ENCODE peak calls at places on chromosomes 2 and 18, in six cellular contexts. One of them, this sample, is unnamed.

GRCh38 chr2:85405076-85405402 is 5.1 kb downstream of the CAPG start:
- DNase-seq in colonic mucosa: no peak
- DNase-seq in IMR-90: no peak
- DNase-seq in activated naive CD4-positive, alpha-beta T cell: no peak
- DNase-seq in CD8-positive, alpha-beta memory T cell: no peak
- DNase-seq in stimulated activated CD8-positive, alpha-beta memory T cell treated with anti-CD3 and anti-CD28 coated beads, Interleukin-12 subunit alpha, Interleukin-12 subunit beta, amount 100 ng/mL, for 1 hour: no peak
- DNase-seq in this sample: no peak

GRCh38 chr2:240836781-240837467 is 16.9 kb upstream of the KIF1A start:
- DNase-seq in CD8-positive, alpha-beta memory T cell: no peak
- DNase-seq in IMR-90: peak; percentile 66
- DNase-seq in activated naive CD4-positive, alpha-beta T cell: no peak
- DNase-seq in stimulated activated CD8-positive, alpha-beta memory T cell treated with anti-CD3 and anti-CD28 coated beads, Interleukin-12 subunit alpha, Interleukin-12 subunit beta, amount 100 ng/mL, for 1 hour: no peak
- DNase-seq in colonic mucosa: no peak
- DNase-seq in this sample: no peak

GRCh38 chr2:75558786-75559428 is 1.8 kb downstream of the EVA1A start:
- DNase-seq in stimulated activated CD8-positive, alpha-beta memory T cell treated with anti-CD3 and anti-CD28 coated beads, Interleukin-12 subunit alpha, Interleukin-12 subunit beta, amount 100 ng/mL, for 1 hour: no peak
- DNase-seq in colonic mucosa: no peak
- DNase-seq in activated naive CD4-positive, alpha-beta T cell: no peak
- DNase-seq in CD8-positive, alpha-beta memory T cell: no peak
- DNase-seq in IMR-90: peak; percentile 41
- DNase-seq in this sample: no peak

GRCh38 chr2:199136681-199137080 is 321.1 kb downstream of the SATB2 start:
- DNase-seq in colonic mucosa: peak; percentile 27
- DNase-seq in stimulated activated CD8-positive, alpha-beta memory T cell treated with anti-CD3 and anti-CD28 coated beads, Interleukin-12 subunit alpha, Interleukin-12 subunit beta, amount 100 ng/mL, for 1 hour: no peak
- DNase-seq in activated naive CD4-positive, alpha-beta T cell: no peak
- DNase-seq in IMR-90: peak; percentile 87
- DNase-seq in CD8-positive, alpha-beta memory T cell: no peak
- DNase-seq in this sample: no peak

GRCh38 chr2:74806913-74807312 is 27.0 kb upstream of the HK2 start:
- DNase-seq in activated naive CD4-positive, alpha-beta T cell: no peak
- DNase-seq in colonic mucosa: no peak
- DNase-seq in CD8-positive, alpha-beta memory T cell: no peak
- DNase-seq in stimulated activated CD8-positive, alpha-beta memory T cell treated with anti-CD3 and anti-CD28 coated beads, Interleukin-12 subunit alpha, Interleukin-12 subunit beta, amount 100 ng/mL, for 1 hour: no peak
- DNase-seq in IMR-90: no peak
- DNase-seq in this sample: no peak

GRCh38 chr2:23249348-23249747 is 135.6 kb upstream of the KLHL29 start:
- DNase-seq in CD8-positive, alpha-beta memory T cell: no peak
- DNase-seq in IMR-90: no peak
- DNase-seq in colonic mucosa: no peak
- DNase-seq in activated naive CD4-positive, alpha-beta T cell: no peak
- DNase-seq in stimulated activated CD8-positive, alpha-beta memory T cell treated with anti-CD3 and anti-CD28 coated beads, Interleukin-12 subunit alpha, Interleukin-12 subunit beta, amount 100 ng/mL, for 1 hour: no peak
- DNase-seq in this sample: peak; percentile 9

GRCh38 chr18:957829-958228 is 53.2 kb downstream of the ADCYAP1 start:
- DNase-seq in colonic mucosa: no peak
- DNase-seq in activated naive CD4-positive, alpha-beta T cell: no peak
- DNase-seq in stimulated activated CD8-positive, alpha-beta memory T cell treated with anti-CD3 and anti-CD28 coated beads, Interleukin-12 subunit alpha, Interleukin-12 subunit beta, amount 100 ng/mL, for 1 hour: no peak
- DNase-seq in IMR-90: no peak
- DNase-seq in CD8-positive, alpha-beta memory T cell: no peak
- DNase-seq in this sample: no peak

GRCh38 chr2:21763501-21763900 is 639.7 kb downstream of the TDRD15 start:
- DNase-seq in stimulated activated CD8-positive, alpha-beta memory T cell treated with anti-CD3 and anti-CD28 coated beads, Interleukin-12 subunit alpha, Interleukin-12 subunit beta, amount 100 ng/mL, for 1 hour: no peak
- DNase-seq in IMR-90: no peak
- DNase-seq in activated naive CD4-positive, alpha-beta T cell: no peak
- DNase-seq in CD8-positive, alpha-beta memory T cell: no peak
- DNase-seq in colonic mucosa: no peak
- DNase-seq in this sample: no peak

GRCh38 chr2:160474891-160475795 is 18.5 kb downstream of the RBMS1 start:
- DNase-seq in IMR-90: peak; percentile 49
- DNase-seq in activated naive CD4-positive, alpha-beta T cell: no peak
- DNase-seq in CD8-positive, alpha-beta memory T cell: no peak
- DNase-seq in stimulated activated CD8-positive, alpha-beta memory T cell treated with anti-CD3 and anti-CD28 coated beads, Interleukin-12 subunit alpha, Interleukin-12 subunit beta, amount 100 ng/mL, for 1 hour: no peak
- DNase-seq in colonic mucosa: no peak
- DNase-seq in this sample: no peak

GRCh38 chr2:156189584-156189983 is 142.9 kb downstream of the NR4A2 start:
- DNase-seq in stimulated activated CD8-positive, alpha-beta memory T cell treated with anti-CD3 and anti-CD28 coated beads, Interleukin-12 subunit alpha, Interleukin-12 subunit beta, amount 100 ng/mL, for 1 hour: no peak
- DNase-seq in activated naive CD4-positive, alpha-beta T cell: no peak
- DNase-seq in IMR-90: no peak
- DNase-seq in CD8-positive, alpha-beta memory T cell: no peak
- DNase-seq in colonic mucosa: no peak
- DNase-seq in this sample: no peak

GRCh38 chr18:11989966-11990380 is 8.7 kb downstream of the IMPA2 start:
- DNase-seq in activated naive CD4-positive, alpha-beta T cell: no peak
- DNase-seq in stimulated activated CD8-positive, alpha-beta memory T cell treated with anti-CD3 and anti-CD28 coated beads, Interleukin-12 subunit alpha, Interleukin-12 subunit beta, amount 100 ng/mL, for 1 hour: no peak
- DNase-seq in colonic mucosa: no peak
- DNase-seq in IMR-90: no peak
- DNase-seq in CD8-positive, alpha-beta memory T cell: no peak
- DNase-seq in this sample: no peak

GRCh38 chr2:100852999-100853908 is 33.3 kb downstream of the NPAS2 start:
- DNase-seq in CD8-positive, alpha-beta memory T cell: no peak
- DNase-seq in stimulated activated CD8-positive, alpha-beta memory T cell treated with anti-CD3 and anti-CD28 coated beads, Interleukin-12 subunit alpha, Interleukin-12 subunit beta, amount 100 ng/mL, for 1 hour: no peak
- DNase-seq in IMR-90: peak; percentile 34
- DNase-seq in activated naive CD4-positive, alpha-beta T cell: no peak
- DNase-seq in colonic mucosa: no peak
- DNase-seq in this sample: no peak

GRCh38 chr2:148918554-148918953 is 43.5 kb downstream of the KIF5C start:
- DNase-seq in activated naive CD4-positive, alpha-beta T cell: no peak
- DNase-seq in CD8-positive, alpha-beta memory T cell: no peak
- DNase-seq in IMR-90: no peak
- DNase-seq in colonic mucosa: no peak
- DNase-seq in stimulated activated CD8-positive, alpha-beta memory T cell treated with anti-CD3 and anti-CD28 coated beads, Interleukin-12 subunit alpha, Interleukin-12 subunit beta, amount 100 ng/mL, for 1 hour: no peak
- DNase-seq in this sample: no peak

GRCh38 chr18:24914148-24914525 is 437.8 kb downstream of the ZNF521 start:
- DNase-seq in CD8-positive, alpha-beta memory T cell: no peak
- DNase-seq in stimulated activated CD8-positive, alpha-beta memory T cell treated with anti-CD3 and anti-CD28 coated beads, Interleukin-12 subunit alpha, Interleukin-12 subunit beta, amount 100 ng/mL, for 1 hour: no peak
- DNase-seq in colonic mucosa: no peak
- DNase-seq in activated naive CD4-positive, alpha-beta T cell: no peak
- DNase-seq in IMR-90: no peak
- DNase-seq in this sample: no peak

GRCh38 chr2:125652260-125652659 is 1003.7 kb upstream of the GYPC start:
- DNase-seq in stimulated activated CD8-positive, alpha-beta memory T cell treated with anti-CD3 and anti-CD28 coated beads, Interleukin-12 subunit alpha, Interleukin-12 subunit beta, amount 100 ng/mL, for 1 hour: no peak
- DNase-seq in IMR-90: no peak
- DNase-seq in activated naive CD4-positive, alpha-beta T cell: no peak
- DNase-seq in CD8-positive, alpha-beta memory T cell: no peak
- DNase-seq in colonic mucosa: no peak
- DNase-seq in this sample: no peak

This sample was measured in GOT3.